ENCODE peak calls at places on chromosomes 4 and X, in ten cellular contexts. T is fibroblast of lung, E is MCF 10A, X is nephron progenitor cell, M is prostate gland, C is B cell, I is GM06990, B is mesothelial cell of epicardium, Y is A549, V is natural killer cell. J is an unnamed sample.

GRCh38 chr4:26758899-26759298 is 101.7 kb upstream of the STIM2 start:
- DNase-seq in B (no peak), M (no peak), T (no peak), X (no peak), E (no peak), C (no peak), I (no peak), Y (no peak), V (no peak), J (no peak)

GRCh38 chrX:34778961-34779360 is 121.9 kb upstream of the TMEM47 start:
- DNase-seq in M (no peak), B (no peak), V (no peak), Y (no peak), X (no peak), I (no peak), C (no peak), E (no peak), T (peak; percentile 61), J (no peak)

GRCh38 chrX:261858-262390 is 19.3 kb upstream of the PLCXD1 start:
- DNase-seq in M (no peak), I (no peak), V (no peak), C (peak; percentile 19), Y (no peak), E (no peak), T (no peak), X (no peak), B (no peak), J (no peak)

GRCh38 chr4:125838924-125839323 is 524.2 kb downstream of the FAT4 start:
- DNase-seq in X (no peak), M (no peak), V (no peak), Y (no peak), E (no peak), T (no peak), B (no peak), C (no peak), I (no peak), J (no peak)

GRCh38 chrX:155768036-155768769 is 112.9 kb upstream of the VAMP7 start:
- DNase-seq in V (no peak), M (no peak), I (no peak), B (no peak), E (peak; percentile 89), Y (peak; percentile 18), X (no peak), T (peak; percentile 62), C (no peak), J (peak; percentile 31)

GRCh38 chrX:16826207-16826606 is 39.9 kb downstream of the TXLNG start:
- DNase-seq in V (no peak), T (peak; percentile 62), I (peak; percentile 13), C (no peak), B (no peak), X (no peak), E (peak; percentile 56), M (no peak), Y (peak; percentile 72), J (peak; percentile 32)

GRCh38 chr4:123526511-123526910 is 129.9 kb downstream of the SPRY1 start:
- DNase-seq in M (no peak), T (no peak), V (no peak), X (no peak), E (no peak), Y (no peak), C (no peak), B (no peak), I (no peak), J (no peak)

GRCh38 chr4:83516042-83516772 is 19.7 kb upstream of the GPAT3 start:
- DNase-seq in X (no peak), B (no peak), I (no peak), C (no peak), E (peak; percentile 32), M (no peak), V (no peak), Y (peak; percentile 19), T (peak; percentile 49), J (no peak)

GRCh38 chrX:24498181-24498580 is 33.1 kb downstream of the PDK3 start:
- DNase-seq in M (peak; percentile 18), X (no peak), C (peak; percentile 39), E (peak; percentile 26), I (no peak), Y (peak; percentile 51), T (peak; percentile 1), B (no peak), V (no peak), J (no peak)

GRCh38 chr4:7352486-7352885 is 82.2 kb downstream of the PSAPL1 start:
- DNase-seq in E (no peak), V (no peak), B (no peak), M (no peak), I (no peak), X (no peak), T (no peak), Y (no peak), C (no peak), J (no peak)

GRCh38 chrX:129823115-129823514 is 20.6 kb downstream of the ZDHHC9 start:
- DNase-seq in T (peak; percentile 50), V (peak; percentile 16), X (peak; percentile 30), Y (peak; percentile 58), E (peak; percentile 63), M (no peak), B (no peak), I (no peak), C (peak; percentile 71), J (peak; percentile 51)

GRCh38 chrX:45903781-45904201 is 641.4 kb downstream of the ZNF674 start:
- DNase-seq in B (no peak), E (no peak), I (no peak), C (no peak), V (no peak), X (no peak), T (no peak), Y (no peak), M (no peak), J (no peak)

GRCh38 chr4:19298998-19299397 is 952.7 kb upstream of the SLIT2 start:
- DNase-seq in V (no peak), M (no peak), B (no peak), E (no peak), C (no peak), T (no peak), X (no peak), Y (no peak), I (no peak), J (no peak)

GRCh38 chrX:41711021-41711667 is 12.8 kb upstream of the GPR82 start:
- DNase-seq in Y (no peak), X (no peak), M (no peak), E (no peak), T (no peak), B (no peak), I (no peak), V (no peak), C (no peak), J (no peak)

GRCh38 chrX:39883664-39884063 is 214.1 kb downstream of the BCOR start:
- DNase-seq in T (no peak), V (no peak), I (no peak), X (no peak), B (no peak), Y (no peak), E (no peak), M (no peak), C (no peak), J (no peak)

DNA sequence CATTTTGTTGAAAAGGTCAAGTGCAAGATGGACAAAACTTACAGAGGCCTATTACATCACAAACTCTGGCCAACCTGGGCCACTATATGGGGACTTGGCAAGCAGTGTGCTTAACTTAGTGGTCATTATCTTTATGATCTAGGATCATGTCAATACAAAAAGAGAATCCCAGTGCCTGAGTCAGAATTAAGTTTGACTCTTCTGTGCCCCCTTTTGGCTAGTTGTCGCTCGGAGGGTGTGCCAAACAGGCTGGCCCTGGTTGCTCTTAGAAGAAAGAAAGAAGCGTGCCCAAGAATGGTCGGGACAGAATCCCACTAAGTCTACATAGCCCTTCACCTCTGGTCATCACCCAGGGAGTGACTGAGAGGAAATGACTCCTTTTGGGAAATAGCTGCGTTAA is 100.1 kb downstream of the EIF4E start:
- DNase-seq in V (no peak), M (no peak), Y (peak; percentile 23), I (no peak), E (peak; percentile 42), B (no peak), T (no peak), C (no peak), X (no peak), J (no peak)
- TF ChIP-seq CTCF in V (no peak), M (no peak), Y (peak; percentile 11), I (peak; percentile 42), E (no peak), B (no peak), T (peak; percentile 11), C (no peak), X (no peak), J (no peak)

GRCh38 chrX:7190157-7190556 is 42.2 kb upstream of the PUDP start:
- DNase-seq in E (peak; percentile 13), B (no peak), X (no peak), M (no peak), V (no peak), T (no peak), I (no peak), C (no peak), Y (no peak), J (no peak)

GRCh38 chrX:7192871-7193270 is 44.9 kb upstream of the PUDP start:
- DNase-seq in C (no peak), E (no peak), M (no peak), I (no peak), X (no peak), V (no peak), B (no peak), T (no peak), Y (no peak), J (no peak)

GRCh38 chrX:7194606-7195005 is 46.7 kb upstream of the PUDP start:
- DNase-seq in B (no peak), C (no peak), M (no peak), X (no peak), E (no peak), V (no peak), Y (no peak), I (no peak), T (no peak), J (no peak)

DNA sequence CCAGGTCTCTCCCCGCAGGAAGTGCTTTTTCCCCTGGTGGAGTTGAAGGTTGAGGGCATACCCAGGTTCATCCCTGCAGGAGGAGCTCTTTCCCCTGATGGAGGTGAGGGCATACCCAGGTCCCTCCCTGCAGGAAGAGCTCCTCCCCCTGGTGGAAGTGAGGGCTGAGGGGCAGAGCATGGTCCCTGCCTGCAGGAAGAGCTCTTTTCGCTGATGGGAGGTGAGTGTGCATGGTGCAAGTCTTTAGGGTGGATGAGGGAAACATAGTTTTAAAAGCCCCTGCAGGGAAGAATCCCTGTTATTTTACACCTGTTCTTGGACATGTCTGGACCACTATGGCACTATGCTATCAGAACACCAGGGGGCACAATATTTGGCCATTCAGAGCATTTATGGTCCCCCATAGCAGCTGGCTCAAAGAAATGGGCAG is 43.7 kb upstream of the PUDP start:
- DNase-seq in V (no peak), E (peak; percentile 21), B (no peak), I (peak; percentile 5), X (no peak), M (no peak), Y (peak; percentile 4), C (no peak), T (no peak), J (no peak)
- TF ChIP-seq CTCF in V (no peak), E (no peak), B (no peak), I (peak; percentile 48), X (no peak), M (no peak), Y (no peak), C (no peak), T (peak; percentile 10), J (no peak)

GRCh38 chr4:182642831-182643230 is 274.4 kb downstream of the DCTD start:
- DNase-seq in V (no peak), C (no peak), X (no peak), M (no peak), I (no peak), B (no peak), T (peak; percentile 60), Y (peak; percentile 0), E (peak; percentile 6), J (no peak)
- TF ChIP-seq CTCF in V (no peak), C (no peak), X (peak; percentile 17), M (no peak), I (peak; percentile 31), B (no peak), T (peak; percentile 49), Y (no peak), E (no peak), J (no peak)

GRCh38 chr4:132488555-132488954 is 660.5 kb upstream of the PCDH10 start:
- DNase-seq in C (no peak), M (no peak), T (no peak), Y (no peak), X (no peak), V (no peak), E (no peak), B (no peak), I (no peak), J (no peak)
- TF ChIP-seq CTCF in C (no peak), M (no peak), T (no peak), Y (no peak), X (no peak), V (no peak), E (no peak), B (no peak), I (no peak), J (no peak)

J was measured in GM13976.